ENCODE peak calls at places on chromosomes 4 and X, in eight cellular contexts. X is esophagus squamous epithelium; G is progenitor cell of endocrine pancreas; Z is choroid plexus epithelial cell; J is tibial nerve; F is SHP77; U is activated CD8-positive, alpha-beta T cell treated with anti-CD3 and anti-CD28 coated beads for 36 hours; Q is stimulated activated CD8-positive, alpha-beta memory T cell treated with anti-CD3 and anti-CD28 coated beads, Interleukin-4, amount 100 ng/mL, for 4 hours. R is an unnamed sample.

GRCh38 chr4:184854673-184855072 is 28.9 kb upstream of the ACSL1 start:
- DNase-seq in X (no peak), Z (no peak), F (no peak), U (peak), J (no peak), G (no peak), Q (no peak), R (no peak)

GRCh38 chrX:143027262-143027661 is 1.5 kb downstream of the SPANXN4 start:
- DNase-seq in Z (no peak), Q (no peak), U (no peak), G (no peak), X (no peak), F (no peak), J (no peak), R (no peak)

GRCh38 chr4:39626261-39626660 is 12.4 kb downstream of the SMIM14 start:
- DNase-seq in X (no peak), F (no peak), U (no peak), Q (no peak), Z (no peak), J (no peak), G (no peak), R (no peak)

GRCh38 chr4:129345680-129346079 is 249.7 kb downstream of the C4orf33 start:
- DNase-seq in G (no peak), X (no peak), Z (no peak), U (no peak), J (no peak), Q (no peak), F (no peak), R (no peak)

GRCh38 chr4:77952399-77952974 is 89.9 kb downstream of the MRPL1 start:
- DNase-seq in G (no peak), J (no peak), X (no peak), F (no peak), Q (no peak), U (no peak), Z (no peak), R (no peak)

GRCh38 chrX:46444011-46444410 is 101.2 kb downstream of the ZNF674 start:
- DNase-seq in X (no peak), J (no peak), Z (peak), F (no peak), U (peak), Q (no peak), G (no peak), R (no peak)

GRCh38 chr4:175330652-175331051 is 412.5 kb downstream of the ADAM29 start:
- DNase-seq in Z (peak), J (no peak), Q (no peak), U (no peak), X (no peak), F (no peak), G (no peak), R (no peak)

GRCh38 chr4:80507507-80507906 is 172.0 kb downstream of the CFAP299 start:
- DNase-seq in Z (no peak), J (no peak), G (no peak), F (no peak), X (no peak), U (no peak), Q (no peak), R (no peak)

GRCh38 chr4:86835677-86836076 is 13.5 kb downstream of the SLC10A6 start:
- DNase-seq in Q (no peak), F (no peak), J (no peak), X (no peak), U (no peak), G (no peak), Z (no peak), R (no peak)

R was measured in T47D.